ENCODE peak calls at places on chromosome 9, in four cellular contexts. H, T, E and R are unnamed samples.

GRCh38 chr9:91187965-91188344 is 173.8 kb downstream of the AUH start:
- DNase-seq in E (no peak), H (no peak), T (no peak), R (no peak)

GRCh38 chr9:126391713-126392661 is 65.4 kb downstream of the MVB12B start:
- DNase-seq in H (no peak), T (no peak), E (no peak), R (no peak)

GRCh38 chr9:5442400-5443011 is 4.8 kb upstream of the PLGRKT start:
- DNase-seq in E (peak; percentile 57), H (peak; percentile 78), T (peak; percentile 25), R (peak; percentile 67)

GRCh38 chr9:127309715-127310114 is 45.1 kb downstream of the GARNL3 start:
- DNase-seq in H (no peak), E (no peak), T (no peak), R (no peak)

GRCh38 chr9:68836788-68837187 is 131.7 kb downstream of the PIP5K1B start:
- DNase-seq in T (no peak), E (no peak), H (no peak), R (no peak)

GRCh38 chr9:136043386-136044054 is 51.6 kb downstream of the NACC2 start:
- DNase-seq in H (no peak), E (no peak), T (no peak), R (no peak)

GRCh38 chr9:12880406-12881016 is 105.7 kb downstream of the LURAP1L start:
- DNase-seq in H (no peak), T (no peak), E (no peak), R (no peak)

GRCh38 chr9:93032545-93032944 is 26.0 kb upstream of the SUSD3 start:
- DNase-seq in T (no peak), H (no peak), E (no peak), R (no peak)

GRCh38 chr9:16625831-16626230 is 244.6 kb downstream of the BNC2 start:
- DNase-seq in E (no peak), T (no peak), H (no peak), R (peak; percentile 65)

GRCh38 chr9:110782701-110783100 is 114.1 kb downstream of the MUSK start:
- DNase-seq in E (no peak), T (no peak), H (no peak), R (no peak)

GRCh38 chr9:121201045-121201737 is 478 bp downstream of the RAB14 start:
- DNase-seq in H (no peak), T (peak; percentile 79), E (no peak), R (peak; percentile 29)

GRCh38 chr9:79969866-79970265 is 398.1 kb downstream of the TLE4 start:
- DNase-seq in T (no peak), H (no peak), E (no peak), R (no peak)

GRCh38 chr9:80968611-80969010 is 720.7 kb downstream of the TLE1 start:
- DNase-seq in H (no peak), T (no peak), E (no peak), R (no peak)

GRCh38 chr9:121888438-121888775 is 204.7 kb downstream of the TTLL11 start:
- DNase-seq in E (no peak), T (no peak), H (peak; percentile 26), R (no peak)

GRCh38 chr9:134695144-134695543 is 53.5 kb downstream of the COL5A1 start:
- DNase-seq in E (no peak), T (no peak), H (no peak), R (no peak)

GRCh38 chr9:106921341-106921899 is 58.5 kb downstream of the ZNF462 start:
- DNase-seq in H (no peak), E (peak; percentile 8), T (peak; percentile 10), R (peak; percentile 25)

GRCh38 chr9:92726971-92727715 is 37.5 kb downstream of the BICD2 start:
- DNase-seq in E (no peak), H (no peak), T (no peak), R (peak; percentile 62)

GRCh38 chr9:129561594-129562281 is 59.2 kb downstream of the C9orf50 start:
- DNase-seq in T (no peak), H (no peak), E (no peak), R (no peak)

GRCh38 chr9:107222020-107222522 is 61.0 kb upstream of the RAD23B start:
- DNase-seq in T (no peak), H (peak; percentile 17), E (peak; percentile 84), R (no peak)

GRCh38 chr9:126615251-126615790 is 1.6 kb downstream of the LMX1B start:
- DNase-seq in H (no peak), T (no peak), E (peak; percentile 21), R (no peak)

GRCh38 chr9:105306533-105307140 is 62.2 kb downstream of the SLC44A1 start:
- DNase-seq in H (no peak), E (no peak), T (no peak), R (no peak)

GRCh38 chr9:73260506-73260905 is 108.8 kb downstream of the ANXA1 start:
- DNase-seq in T (no peak), E (no peak), H (no peak), R (no peak)

GRCh38 chr9:125407974-125408900 is 146.6 kb downstream of the GAPVD1 start:
- DNase-seq in H (peak; percentile 74), T (peak; percentile 88), E (peak; percentile 39), R (peak; percentile 61)

GRCh38 chr9:102135768-102136167 is 397.3 kb upstream of the GRIN3A start:
- DNase-seq in H (no peak), T (no peak), E (no peak), R (no peak)

GRCh38 chr9:134618163-134618822 is 23.3 kb upstream of the COL5A1 start:
- DNase-seq in H (no peak), T (no peak), E (no peak), R (peak; percentile 13)

GRCh38 chr9:136412912-136413420 is 2.5 kb downstream of the PMPCA start:
- DNase-seq in H (no peak), T (no peak), E (no peak), R (no peak)

GRCh38 chr9:114687034-114687433 is 5.0 kb upstream of the TEX48 start:
- DNase-seq in T (no peak), H (no peak), E (no peak), R (no peak)

DNA sequence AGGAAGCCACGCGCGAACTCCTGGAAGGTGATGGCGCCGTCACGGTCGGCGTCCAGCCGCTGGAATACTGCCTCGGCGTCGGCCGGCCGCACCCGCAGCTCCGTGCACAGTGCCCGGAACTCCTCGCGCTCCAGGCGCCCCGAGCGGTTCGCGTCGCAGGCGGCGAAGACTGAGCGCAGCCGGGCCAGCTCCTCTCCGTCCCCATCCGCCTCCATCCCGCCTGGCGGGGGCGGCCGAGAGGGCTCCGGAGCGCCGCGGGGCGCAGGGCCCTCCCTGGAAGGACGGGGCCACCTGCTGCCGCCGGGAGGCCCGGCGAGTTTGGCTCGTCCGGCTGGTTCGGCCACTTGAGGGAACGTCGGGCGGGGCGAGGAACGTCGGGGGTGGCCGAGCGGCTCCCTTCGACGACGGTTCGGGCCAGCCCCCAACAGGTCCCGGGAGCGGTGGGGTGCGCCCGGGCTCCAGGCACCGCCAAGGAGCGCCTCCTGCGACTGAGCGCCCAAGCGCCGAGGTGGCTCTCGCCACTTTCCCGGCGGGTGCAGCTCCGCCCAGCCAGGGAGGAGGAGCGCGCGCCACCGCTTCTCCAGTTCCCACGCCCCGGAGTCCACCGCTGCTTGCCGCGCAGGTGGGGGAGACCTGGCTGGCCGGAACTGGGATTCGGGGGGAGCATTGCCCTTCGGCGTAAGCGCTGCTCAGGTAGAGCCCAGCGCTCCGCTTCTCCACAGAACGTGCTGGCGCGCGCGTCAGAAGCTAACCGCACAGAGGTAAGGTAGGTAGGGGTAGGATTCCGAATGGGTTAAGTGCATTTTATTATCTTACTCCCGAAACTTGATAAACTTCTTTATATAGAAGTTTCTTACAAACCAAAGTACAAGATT is at the start of gene RASEF:
- DNase-seq in T (no peak), E (no peak), H (peak; percentile 80), R (no peak)
- TF ChIP-seq CTCF in T (no peak), E (no peak), H (peak; percentile 34), R (no peak)

GRCh38 chr9:131072871-131073237 is 23.5 kb upstream of the AIF1L start:
- DNase-seq in E (no peak), T (peak; percentile 60), H (no peak), R (no peak)

GRCh38 chr9:131069699-131070098 is 26.6 kb upstream of the AIF1L start:
- DNase-seq in E (no peak), T (peak; percentile 60), H (no peak), R (no peak)

GRCh38 chr9:131076347-131077195 is 19.8 kb upstream of the AIF1L start:
- DNase-seq in E (no peak), T (peak; percentile 67), H (no peak), R (no peak)

GRCh38 chr9:131068076-131068816 is 28.1 kb upstream of the AIF1L start:
- DNase-seq in T (peak; percentile 59), H (no peak), E (no peak), R (no peak)

GRCh38 chr9:131072107-131072870 is 24.0 kb upstream of the AIF1L start:
- DNase-seq in H (no peak), T (peak; percentile 60), E (no peak), R (no peak)
- TF ChIP-seq MYC in H (no peak), T (no peak), E (no peak), R (no peak)

DNA sequence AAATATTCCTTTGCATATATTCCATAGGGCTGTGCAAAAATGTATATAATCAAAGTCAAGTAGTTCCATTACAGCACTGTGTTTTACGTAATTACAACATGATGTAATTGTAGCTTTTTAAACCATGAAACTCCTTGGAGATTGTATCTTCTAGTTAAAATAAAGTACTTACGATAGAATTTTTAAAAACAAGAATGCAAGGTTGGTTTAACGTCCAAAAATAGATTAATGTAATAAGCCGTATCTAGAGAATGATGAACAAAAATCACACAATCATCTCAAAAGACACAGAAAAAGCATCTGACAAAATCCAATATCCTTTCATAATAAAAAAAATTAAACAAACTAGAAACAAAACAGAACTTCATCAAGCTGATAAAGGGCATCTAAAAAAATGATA is 86.2 kb downstream of the DENND1A start:
- DNase-seq in T (no peak), H (no peak), E (no peak), R (no peak)
- H3K4me2 ChIP-seq in T (no peak overlapping the region), H (no peak overlapping the region), E (no peak overlapping the region), R (no peak overlapping the region)

GRCh38 chr9:116204252-116204882 is 50.8 kb downstream of the PAPPA start:
- DNase-seq in H (no peak), E (peak; percentile 60), T (no peak), R (no peak)

GRCh38 chr9:116209406-116210116 is 56.0 kb downstream of the PAPPA start:
- DNase-seq in T (no peak), E (no peak), H (no peak), R (no peak)

GRCh38 chr9:116212986-116213672 is 59.5 kb downstream of the PAPPA start:
- DNase-seq in T (no peak), H (no peak), E (no peak), R (no peak)

GRCh38 chr9:116207371-116208111 is 54.0 kb downstream of the PAPPA start:
- DNase-seq in T (no peak), E (no peak), H (no peak), R (no peak)

DNA sequence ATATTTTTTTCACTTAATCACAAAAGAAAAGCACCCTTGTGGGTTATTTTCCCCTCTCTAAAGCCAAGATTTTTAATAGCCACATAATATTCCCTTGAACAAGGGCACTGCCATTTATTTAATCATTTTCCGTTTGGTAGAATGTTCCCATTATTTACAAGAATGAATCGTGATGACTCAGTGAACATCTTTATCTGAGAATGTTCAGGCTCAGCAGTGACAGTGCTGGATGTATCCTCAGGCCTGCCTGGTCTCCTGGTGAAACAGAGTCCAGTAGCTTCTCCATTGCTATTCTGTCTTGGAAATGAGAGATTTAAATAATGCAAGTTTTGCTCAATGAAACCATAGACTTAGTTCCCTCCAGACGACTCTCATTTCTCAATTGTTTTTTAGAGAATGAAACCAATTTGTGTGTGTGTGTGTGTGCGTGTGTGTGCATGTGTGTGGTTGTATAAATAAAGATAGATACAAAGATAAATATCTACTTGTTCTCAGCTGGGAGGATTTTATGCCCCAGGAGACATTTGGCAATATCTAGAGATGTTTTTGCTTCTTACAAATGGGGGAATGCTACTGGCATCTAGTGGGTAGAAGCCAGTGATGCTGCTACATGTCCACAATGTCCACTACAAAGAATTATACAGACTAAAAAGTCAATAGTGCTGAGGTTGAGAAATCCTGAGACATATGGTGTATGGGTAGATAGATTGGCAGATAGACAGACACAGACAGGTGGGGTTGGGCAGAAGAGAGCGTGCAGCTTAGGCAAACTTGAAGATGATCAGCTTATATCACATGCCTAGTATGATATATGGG is 55.0 kb downstream of the PAPPA start:
- DNase-seq in H (peak; percentile 54), T (no peak), E (no peak), R (no peak)
- TF ChIP-seq CTCF in H (no peak), T (no peak), E (no peak), R (no peak)